ENCODE peak calls at places on chromosomes 5 and 9, in six cellular contexts. I, W, U, Y, Q and P are unnamed samples.

GRCh38 chr9:38160613-38161215 is 91.7 kb upstream of the SHB start:
- DNase-seq in I (peak), W (no peak), U (peak), Y (no peak), Q (peak), P (peak)

GRCh38 chr9:6938447-6938846 is 180.7 kb downstream of the KDM4C start:
- DNase-seq in I (no peak), W (no peak), U (no peak), Y (peak), Q (no peak), P (no peak)

GRCh38 chr5:39599721-39600431 is 175.1 kb upstream of the DAB2 start:
- DNase-seq in I (no peak), W (no peak), U (no peak), Y (no peak), Q (no peak), P (peak)

GRCh38 chr5:103755974-103756373 is 193.4 kb upstream of the NUDT12 start:
- DNase-seq in I (no peak), W (no peak), U (no peak), Y (no peak), Q (no peak), P (no peak)

GRCh38 chr9:105466898-105467455 is 19.1 kb downstream of the FSD1L start:
- DNase-seq in I (no peak), W (no peak), U (no peak), Y (no peak), Q (no peak), P (no peak)

GRCh38 chr5:57072218-57072892 is 101.5 kb upstream of the GPBP1 start:
- DNase-seq in I (no peak), W (no peak), U (no peak), Y (no peak), Q (no peak), P (no peak)

GRCh38 chr5:149966901-149967419 is 6.4 kb downstream of the SLC26A2 start:
- DNase-seq in I (no peak), W (no peak), U (no peak), Y (no peak), Q (no peak), P (no peak)

GRCh38 chr9:13395086-13395485 is 115.6 kb upstream of the MPDZ start:
- DNase-seq in I (no peak), W (no peak), U (no peak), Y (no peak), Q (no peak), P (peak)

GRCh38 chr9:7094052-7094451 is 336.3 kb downstream of the KDM4C start:
- DNase-seq in I (peak), W (no peak), U (no peak), Y (no peak), Q (no peak), P (peak)

GRCh38 chr5:14364576-14365472 is 216.8 kb upstream of the OTULINL start:
- DNase-seq in I (peak), W (no peak), U (no peak), Y (no peak), Q (no peak), P (no peak)

GRCh38 chr5:139488269-139488668 is 5.7 kb upstream of the STING1 start:
- DNase-seq in I (no peak), W (no peak), U (no peak), Y (no peak), Q (no peak), P (no peak)

GRCh38 chr9:137085918-137086530 is 761 bp upstream of the MAN1B1 start:
- DNase-seq in I (no peak), W (no peak), U (peak), Y (no peak), Q (peak), P (peak)

GRCh38 chr9:76396144-76396543 is 1.9 kb upstream of the RFK start:
- DNase-seq in I (no peak), W (no peak), U (no peak), Y (no peak), Q (no peak), P (no peak)

GRCh38 chr9:34869390-34869789 is 88.7 kb upstream of the PHF24 start:
- DNase-seq in I (peak), W (no peak), U (no peak), Y (no peak), Q (no peak), P (peak)

GRCh38 chr5:55218966-55219365 is 8.1 kb downstream of the MCIDAS start:
- DNase-seq in I (peak), W (no peak), U (no peak), Y (no peak), Q (no peak), P (no peak)

GRCh38 chr5:115325291-115326019 is 29.0 kb upstream of the CCDC112 start:
- DNase-seq in I (no peak), W (no peak), U (no peak), Y (no peak), Q (no peak), P (no peak)

GRCh38 chr5:169831331-169831730 is 149.0 kb downstream of the INSYN2B start:
- DNase-seq in I (no peak), W (no peak), U (no peak), Y (peak), Q (no peak), P (no peak)

GRCh38 chr9:89854715-89855475 is 250.1 kb downstream of the GADD45G start:
- DNase-seq in I (no peak), W (no peak), U (no peak), Y (no peak), Q (peak), P (no peak)

GRCh38 chr5:82635561-82636288 is 357.6 kb upstream of the RPS23 start:
- DNase-seq in I (peak), W (peak), U (no peak), Y (no peak), Q (no peak), P (peak)

GRCh38 chr5:124729687-124730359 is 16.6 kb downstream of the ZNF608 start:
- DNase-seq in I (no peak), W (no peak), U (no peak), Y (peak), Q (no peak), P (no peak)

GRCh38 chr9:981491-981898 is 5.0 kb downstream of the DMRT3 start:
- DNase-seq in I (no peak), W (no peak), U (no peak), Y (no peak), Q (no peak), P (no peak)